ENCODE peak calls at places on chromosomes 2 and 18, in seven cellular contexts. K is mammary epithelial cell; T is endodermal cell; V is heart right ventricle; M is CD4-positive, alpha-beta memory T cell; Q is left lung; A is GM23338. L is an unnamed sample.

GRCh38 chr18:60951091-60951490 is 382.1 kb upstream of the CDH20 start:
- DNase-seq in K (no peak), T (no peak), V (no peak), M (no peak), Q (no peak), A (no peak), L (no peak)

GRCh38 chr18:41372266-41372665 is 582.8 kb upstream of the PIK3C3 start:
- DNase-seq in K (no peak), T (no peak), V (no peak), M (no peak), Q (no peak), A (peak; percentile 33), L (no peak)

GRCh38 chr2:69997296-69998184 is 36.1 kb upstream of the ASPRV1 start:
- DNase-seq in K (peak; percentile 81), T (peak; percentile 83), V (no peak), M (no peak), Q (peak; percentile 56), A (peak; percentile 19), L (no peak)

GRCh38 chr2:147500229-147500628 is 344.6 kb upstream of the ACVR2A start:
- DNase-seq in K (no peak), T (no peak), V (no peak), M (peak; percentile 62), Q (no peak), A (no peak), L (no peak)

GRCh38 chr2:173802518-173802917 is 162.7 kb downstream of the SP3 start:
- DNase-seq in K (no peak), T (no peak), V (no peak), M (no peak), Q (no peak), A (no peak), L (no peak)

GRCh38 chr2:86430368-86430767 is 10.8 kb upstream of the KDM3A start:
- DNase-seq in K (no peak), T (no peak), V (no peak), M (no peak), Q (no peak), A (no peak), L (no peak)

GRCh38 chr2:72454236-72454635 is 306.6 kb upstream of the CYP26B1 start:
- DNase-seq in K (no peak), T (no peak), V (no peak), M (no peak), Q (no peak), A (no peak), L (no peak)

GRCh38 chr2:233799087-233799665 is 21.0 kb downstream of the MROH2A start:
- DNase-seq in K (no peak), T (peak; percentile 69), V (no peak), M (no peak), Q (no peak), A (no peak), L (no peak)

GRCh38 chr2:134268265-134268664 is 14.4 kb downstream of the MGAT5 start:
- DNase-seq in K (no peak), T (no peak), V (peak; percentile 51), M (no peak), Q (no peak), A (no peak), L (no peak)

GRCh38 chr2:190627881-190628412 is 20.9 kb upstream of the NAB1 start:
- DNase-seq in K (no peak), T (no peak), V (peak; percentile 59), M (peak; percentile 19), Q (peak; percentile 46), A (peak; percentile 50), L (no peak)

GRCh38 chr2:180730976-180731375 is 249.4 kb upstream of the UBE2E3 start:
- DNase-seq in K (peak; percentile 70), T (no peak), V (no peak), M (no peak), Q (no peak), A (no peak), L (no peak)

GRCh38 chr2:113831156-113831555 is 58.7 kb upstream of the ACTR3 start:
- DNase-seq in K (peak; percentile 84), T (peak; percentile 56), V (no peak), M (no peak), Q (no peak), A (no peak), L (no peak)

GRCh38 chr18:10682368-10682714 is 156.5 kb downstream of the NAPG start:
- DNase-seq in K (no peak), T (no peak), V (no peak), M (no peak), Q (no peak), A (peak; percentile 28), L (no peak)

GRCh38 chr18:61991201-61991600 is 98.4 kb upstream of the RNF152 start:
- DNase-seq in K (peak; percentile 24), T (no peak), V (no peak), M (no peak), Q (no peak), A (no peak), L (no peak)

GRCh38 chr2:81324046-81324445 is 1019.5 kb upstream of the LRRTM1 start:
- DNase-seq in K (no peak), T (peak; percentile 72), V (no peak), M (no peak), Q (no peak), A (peak; percentile 77), L (no peak)

GRCh38 chr18:64017870-64018269 is 48.0 kb downstream of the SERPINB8 start:
- DNase-seq in K (peak; percentile 11), T (no peak), V (no peak), M (no peak), Q (no peak), A (peak; percentile 60), L (no peak)

GRCh38 chr2:8307779-8308178 is 374.1 kb upstream of the ID2 start:
- DNase-seq in K (peak; percentile 28), T (peak; percentile 41), V (no peak), M (no peak), Q (no peak), A (no peak), L (no peak)

GRCh38 chr2:191598296-191598695 is 79.6 kb upstream of the NABP1 start:
- DNase-seq in K (no peak), T (no peak), V (no peak), M (no peak), Q (no peak), A (no peak), L (no peak)

GRCh38 chr18:26088482-26088881 is 1.9 kb downstream of the SS18 start:
- DNase-seq in K (peak; percentile 26), T (no peak), V (no peak), M (no peak), Q (no peak), A (no peak), L (no peak)

GRCh38 chr2:241540391-241540765 is 18.2 kb upstream of the BOK start:
- DNase-seq in K (peak; percentile 47), T (no peak), V (no peak), M (no peak), Q (peak; percentile 71), A (no peak), L (no peak)

GRCh38 chr2:127844973-127845372 is 13.0 kb downstream of the POLR2D start:
- DNase-seq in K (no peak), T (no peak), V (peak; percentile 43), M (no peak), Q (no peak), A (no peak), L (no peak)

GRCh38 chr2:181459646-181460045 is 2.5 kb downstream of the ITGA4 start:
- DNase-seq in K (no peak), T (no peak), V (no peak), M (no peak), Q (no peak), A (no peak), L (no peak)

GRCh38 chr2:107374261-107374660 is 452.4 kb upstream of the RGPD4 start:
- DNase-seq in K (no peak), T (no peak), V (no peak), M (no peak), Q (no peak), A (no peak), L (no peak)

GRCh38 chr18:46373131-46373530 is 268.9 kb downstream of the HAUS1 start:
- DNase-seq in K (no peak), T (no peak), V (no peak), M (no peak), Q (no peak), A (no peak), L (no peak)

GRCh38 chr2:39642054-39642742 is 23.5 kb upstream of the TMEM178A start:
- DNase-seq in K (peak; percentile 79), T (no peak), V (peak; percentile 28), M (no peak), Q (no peak), A (no peak), L (no peak)

GRCh38 chr2:83055338-83056010 is 1403.6 kb downstream of the SUCLG1 start:
- DNase-seq in K (peak; percentile 74), T (no peak), V (no peak), M (no peak), Q (no peak), A (no peak), L (no peak)

GRCh38 chr2:96315005-96315399 is 9.7 kb upstream of the SNRNP200 start:
- DNase-seq in K (no peak), T (no peak), V (no peak), M (no peak), Q (no peak), A (no peak), L (no peak)
- H3K27ac ChIP-seq in K (no peak overlapping the region), T (no peak overlapping the region), V (no peak overlapping the region), M (peak overlapping the region; percentile 45), Q (no peak overlapping the region), A (no peak overlapping the region), L (no peak overlapping the region)

GRCh38 chr2:19352946-19353720 is 5.3 kb downstream of the OSR1 start:
- DNase-seq in K (no peak), T (peak; percentile 73), V (no peak), M (no peak), Q (no peak), A (peak; percentile 75), L (no peak)
- H3K27me3 ChIP-seq in K (no peaks in the 10 kb centered on the region), T (peaks cover 99% of the 10 kb centered on the region), V (no peaks in the 10 kb centered on the region), M (peaks cover 65% of the 10 kb centered on the region), Q (peaks cover 60% of the 10 kb centered on the region), A (peaks cover 99% of the 10 kb centered on the region), L (peaks cover 93% of the 10 kb centered on the region)

DNA sequence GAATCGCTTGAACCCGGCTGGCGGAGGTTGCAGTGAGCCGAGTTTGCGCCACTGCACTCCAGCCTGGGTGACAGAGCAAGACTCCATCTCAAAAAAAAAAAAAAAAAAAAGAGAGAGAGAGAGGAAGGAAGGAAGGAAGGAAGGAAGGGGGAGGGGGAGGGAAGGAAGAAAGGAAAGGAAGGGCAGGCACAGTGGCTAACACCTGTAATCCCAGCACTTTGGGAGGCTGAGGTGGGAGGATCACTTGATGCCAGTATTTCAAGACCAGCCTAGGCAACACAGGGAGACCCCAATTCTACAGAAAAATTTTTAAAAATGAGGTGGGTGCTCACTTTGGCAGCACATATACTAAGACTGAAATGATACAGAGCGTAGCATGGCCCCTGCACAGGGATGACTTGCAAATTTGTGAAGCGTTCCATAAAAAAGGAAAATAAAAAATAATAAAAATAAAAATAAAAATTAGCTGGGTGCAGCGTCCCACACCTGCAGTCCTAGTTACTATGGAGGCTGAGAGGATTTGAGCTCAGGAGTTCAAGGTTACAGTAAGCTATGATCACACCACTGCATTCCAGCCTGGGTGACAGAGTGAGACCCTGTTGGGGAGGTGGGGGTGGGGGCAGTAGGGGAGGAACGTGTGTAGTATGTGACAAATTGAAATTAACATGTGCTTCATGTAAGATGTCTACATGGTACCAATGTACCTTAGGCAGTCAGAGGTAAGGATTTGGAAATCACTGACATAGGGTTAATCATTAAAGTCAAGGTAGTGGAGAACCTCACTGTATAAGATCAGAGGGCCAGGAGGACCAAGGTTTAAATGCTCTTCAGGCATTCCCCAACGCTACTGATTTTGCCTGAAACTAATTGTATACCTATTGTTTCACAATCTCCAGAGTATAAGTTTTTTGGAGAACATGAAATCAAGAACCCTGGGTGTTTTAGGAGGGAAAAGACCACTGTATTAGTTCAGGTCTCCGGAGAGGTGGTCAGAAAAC is 1.4 kb downstream of the WDCP start:
- DNase-seq in K (no peak), T (no peak), V (no peak), M (no peak), Q (no peak), A (no peak), L (no peak)
- H3K4me3 ChIP-seq in K (no peak overlapping the region), T (peak overlapping the region; percentile 89), V (peak overlapping the region; percentile 73), M (no peak overlapping the region), Q (peak overlapping the region; percentile 75), A (peak overlapping the region; percentile 64), L (no peak overlapping the region)

GRCh38 chr2:1826188-1826905 is 82.0 kb upstream of the PXDN start:
- DNase-seq in K (no peak), T (no peak), V (no peak), M (no peak), Q (no peak), A (no peak), L (no peak)
- H3K27ac ChIP-seq in K (no peak overlapping the region), T (no peak overlapping the region), V (no peak overlapping the region), M (no peak overlapping the region), Q (no peak overlapping the region), A (no peak overlapping the region), L (no peak overlapping the region)